ENCODE peak calls at places on chromosome 3, in seven cellular contexts. M is nephron progenitor cell, H is AG09309, U is upper lobe of right lung, W is cardiac muscle cell, K is lower lobe of right lung, C is breast epithelium. Z is an unnamed sample.

GRCh38 chr3:123616593-123616992 is 31.7 kb upstream of the HACD2 start:
- DNase-seq in M (no peak), H (no peak), U (no peak), W (no peak), K (no peak), C (no peak), Z (no peak)

GRCh38 chr3:127667119-127667681 is 5.6 kb upstream of the ABTB1 start:
- DNase-seq in M (no peak), H (no peak), U (peak; percentile 52), W (no peak), K (no peak), C (no peak), Z (no peak)

GRCh38 chr3:106825962-106826605 is 551.2 kb upstream of the CCDC54 start:
- DNase-seq in M (no peak), H (peak; percentile 66), U (no peak), W (no peak), K (no peak), C (no peak), Z (no peak)

GRCh38 chr3:18767756-18768303 is 342.7 kb upstream of the SATB1 start:
- DNase-seq in M (no peak), H (no peak), U (no peak), W (no peak), K (no peak), C (no peak), Z (no peak)

GRCh38 chr3:43515208-43515917 is 106.4 kb downstream of the ANO10 start:
- DNase-seq in M (no peak), H (no peak), U (no peak), W (no peak), K (no peak), C (no peak), Z (no peak)

GRCh38 chr3:96863129-96863740 is 48.8 kb downstream of the EPHA6 start:
- DNase-seq in M (peak; percentile 47), H (no peak), U (no peak), W (peak; percentile 63), K (no peak), C (no peak), Z (peak; percentile 19)

GRCh38 chr3:45137656-45138181 is 8.5 kb downstream of the CDCP1 start:
- DNase-seq in M (no peak), H (no peak), U (no peak), W (peak; percentile 35), K (no peak), C (no peak), Z (no peak)

GRCh38 chr3:138775254-138775595 is 59.5 kb downstream of the PIK3CB start:
- DNase-seq in M (no peak), H (no peak), U (no peak), W (no peak), K (no peak), C (no peak), Z (no peak)

GRCh38 chr3:197749315-197749600 is 425 bp upstream of the FYTTD1 start:
- DNase-seq in M (no peak), H (no peak), U (no peak), W (peak; percentile 65), K (no peak), C (no peak), Z (no peak)

GRCh38 chr3:22928716-22929115 is 274.4 kb upstream of the UBE2E2 start:
- DNase-seq in M (no peak), H (no peak), U (no peak), W (no peak), K (no peak), C (no peak), Z (no peak)

GRCh38 chr3:140580746-140581145 is 97.1 kb upstream of the TRIM42 start:
- DNase-seq in M (no peak), H (no peak), U (no peak), W (no peak), K (no peak), C (no peak), Z (no peak)

GRCh38 chr3:27596920-27597319 is 112.7 kb upstream of the SLC4A7 start:
- DNase-seq in M (no peak), H (no peak), U (no peak), W (no peak), K (no peak), C (no peak), Z (no peak)

GRCh38 chr3:46208167-46208704 is at the start of gene CCR1:
- DNase-seq in M (peak; percentile 13), H (no peak), U (peak; percentile 79), W (peak; percentile 32), K (peak; percentile 85), C (no peak), Z (peak; percentile 4)

GRCh38 chr3:23372296-23372695 is 169.2 kb downstream of the UBE2E2 start:
- DNase-seq in M (no peak), H (no peak), U (no peak), W (no peak), K (no peak), C (no peak), Z (no peak)

GRCh38 chr3:195173696-195174095 is 97.3 kb downstream of the XXYLT1 start:
- DNase-seq in M (no peak), H (no peak), U (no peak), W (no peak), K (no peak), C (no peak), Z (no peak)

GRCh38 chr3:36868614-36869436 is 76.0 kb downstream of the TRANK1 start:
- DNase-seq in M (peak; percentile 57), H (peak; percentile 5), U (no peak), W (peak; percentile 72), K (no peak), C (no peak), Z (peak; percentile 53)

GRCh38 chr3:157132936-157133335 is 27.0 kb downstream of the CCNL1 start:
- DNase-seq in M (no peak), H (no peak), U (peak; percentile 63), W (no peak), K (no peak), C (no peak), Z (no peak)

GRCh38 chr3:171783626-171784025 is 26.7 kb downstream of the PLD1 start:
- DNase-seq in M (no peak), H (no peak), U (no peak), W (no peak), K (no peak), C (no peak), Z (no peak)

GRCh38 chr3:128076783-128077624 is 24.8 kb downstream of the SEC61A1 start:
- DNase-seq in M (peak; percentile 66), H (no peak), U (peak; percentile 74), W (peak; percentile 50), K (peak; percentile 71), C (no peak), Z (peak; percentile 29)

GRCh38 chr3:48680811-48681540 is 4.7 kb downstream of the NCKIPSD start:
- DNase-seq in M (no peak), H (no peak), U (no peak), W (no peak), K (no peak), C (no peak), Z (no peak)

GRCh38 chr3:153090973-153091372 is 71.1 kb upstream of the RAP2B start:
- DNase-seq in M (no peak), H (no peak), U (no peak), W (no peak), K (no peak), C (no peak), Z (no peak)

GRCh38 chr3:46360904-46361303 is 7.0 kb downstream of the CCR2 start:
- DNase-seq in M (no peak), H (no peak), U (no peak), W (no peak), K (no peak), C (no peak), Z (no peak)

GRCh38 chr3:116103868-116104530 is 341.3 kb downstream of the LSAMP start:
- DNase-seq in M (no peak), H (no peak), U (no peak), W (no peak), K (no peak), C (no peak), Z (no peak)

DNA sequence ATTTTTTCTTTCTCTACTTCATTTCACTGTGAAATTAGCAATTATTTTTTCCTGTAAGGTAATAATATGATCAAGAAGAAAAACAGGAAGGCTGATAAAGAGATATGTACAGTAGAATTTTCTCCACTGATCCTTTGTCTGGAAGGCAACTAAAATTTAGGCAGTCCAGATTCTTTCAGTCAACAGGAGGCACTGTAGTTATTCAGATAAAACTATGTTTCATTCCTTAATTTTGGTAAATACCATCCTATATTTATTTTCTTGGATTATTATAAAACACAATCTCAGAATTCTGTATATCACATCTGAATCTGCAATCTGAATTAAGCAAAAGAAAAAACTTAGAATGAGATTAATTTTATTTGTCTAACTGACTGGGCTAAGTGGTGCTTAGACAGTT is 343.2 kb downstream of the LSAMP start:
- DNase-seq in M (no peak), H (no peak), U (no peak), W (no peak), K (no peak), C (no peak), Z (no peak)
- TF ChIP-seq CTCF in M (no peak), H (no peak), U (no peak), W (peak; percentile 25), K (no peak), C (no peak), Z (no peak)

GRCh38 chr3:14412831-14413380 is 10.5 kb downstream of the SLC6A6 start:
- DNase-seq in M (peak; percentile 44), H (no peak), U (no peak), W (no peak), K (no peak), C (no peak), Z (no peak)

GRCh38 chr3:14411166-14411526 is 8.7 kb downstream of the SLC6A6 start:
- DNase-seq in M (no peak), H (no peak), U (peak; percentile 89), W (no peak), K (peak; percentile 89), C (no peak), Z (no peak)

GRCh38 chr3:14413381-14414071 is 11.1 kb downstream of the SLC6A6 start:
- DNase-seq in M (no peak), H (no peak), U (peak; percentile 84), W (peak; percentile 27), K (peak; percentile 79), C (no peak), Z (no peak)

GRCh38 chr3:14410501-14411165 is 8.2 kb downstream of the SLC6A6 start:
- DNase-seq in M (no peak), H (peak; percentile 83), U (peak; percentile 76), W (no peak), K (peak; percentile 76), C (no peak), Z (no peak)

GRCh38 chr3:14411988-14412387 is 9.6 kb downstream of the SLC6A6 start:
- DNase-seq in M (no peak), H (no peak), U (no peak), W (no peak), K (no peak), C (no peak), Z (no peak)
- TF ChIP-seq CTCF in M (no peak), H (peak; percentile 11), U (no peak), W (peak; percentile 26), K (no peak), C (no peak), Z (peak; percentile 47)

DNA sequence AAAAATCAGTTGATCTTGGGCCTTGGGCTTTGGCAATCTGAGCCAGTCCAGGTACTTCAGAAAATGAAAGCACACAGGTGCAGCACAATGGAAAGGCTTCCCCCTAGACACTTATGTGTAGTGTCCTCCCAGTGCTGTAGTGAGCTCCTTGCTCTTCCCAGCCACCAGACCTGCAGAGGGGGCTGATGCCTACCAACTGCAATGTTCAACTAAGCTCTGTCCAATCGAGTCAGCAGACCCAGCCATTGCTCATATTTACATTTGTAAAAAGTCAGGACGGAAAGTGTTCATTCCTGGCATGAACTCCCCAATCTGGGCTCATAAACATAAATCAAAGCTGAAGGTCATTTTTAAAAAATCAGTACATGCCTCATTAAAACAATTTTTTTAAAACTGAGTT is 73.0 kb downstream of the FOXP1 start:
- DNase-seq in M (no peak), H (peak; percentile 41), U (no peak), W (no peak), K (no peak), C (no peak), Z (no peak)
- TF ChIP-seq CTCF in M (no peak), H (peak; percentile 53), U (no peak), W (peak; percentile 26), K (no peak), C (no peak), Z (no peak)

GRCh38 chr3:182490601-182491485 is 302.5 kb upstream of the ATP11B start:
- DNase-seq in M (no peak), H (no peak), U (no peak), W (peak; percentile 33), K (no peak), C (no peak), Z (no peak)
- TF ChIP-seq CTCF in M (peak; percentile 49), H (no peak), U (peak; percentile 34), W (peak; percentile 31), K (peak; percentile 20), C (peak; percentile 31), Z (peak; percentile 68)

Z was measured in neural crest cell.